ENCODE peak calls at places on chromosomes 6 and 20, in five cellular contexts. D, L, R, J and Z are unnamed samples.

GRCh38 chr6:67694127-67694526 is 941.0 kb upstream of the ADGRB3 start:
- DNase-seq in R (no peak), D (no peak), J (no peak), L (no peak), Z (no peak)

GRCh38 chr6:163422574-163422973 is 8.1 kb downstream of the QKI start:
- DNase-seq in R (no peak), J (no peak), D (peak; percentile 42), L (no peak), Z (no peak)

GRCh38 chr20:53883098-53883762 is 187.2 kb downstream of the BCAS1 start:
- DNase-seq in L (no peak), R (no peak), D (no peak), J (no peak), Z (no peak)

GRCh38 chr6:79946773-79947190 is 571 bp downstream of the ELOVL4 start:
- DNase-seq in J (no peak), L (no peak), D (peak; percentile 60), R (peak; percentile 80), Z (peak; percentile 13)

GRCh38 chr20:49343246-49343645 is 65.4 kb upstream of the ZNFX1 start:
- DNase-seq in D (no peak), L (no peak), R (no peak), J (no peak), Z (no peak)

GRCh38 chr20:22799687-22800086 is 215.3 kb upstream of the FOXA2 start:
- DNase-seq in L (no peak), J (no peak), D (no peak), R (no peak), Z (no peak)

GRCh38 chr6:12064125-12064524 is 52.0 kb downstream of the HIVEP1 start:
- DNase-seq in L (no peak), D (no peak), R (no peak), J (no peak), Z (no peak)

GRCh38 chr20:2059411-2059810 is 42.2 kb upstream of the STK35 start:
- DNase-seq in D (peak; percentile 37), L (no peak), J (no peak), R (no peak), Z (no peak)

GRCh38 chr6:111480988-111481830 is 1.8 kb downstream of the REV3L start:
- DNase-seq in R (peak; percentile 27), J (no peak), L (no peak), D (no peak), Z (no peak)

GRCh38 chr20:46119028-46119546 is 973 bp downstream of the CD40 start:
- DNase-seq in L (no peak), R (no peak), D (no peak), J (no peak), Z (peak; percentile 68)

GRCh38 chr20:46119547-46119946 is 1.4 kb downstream of the CD40 start:
- DNase-seq in L (no peak), D (no peak), J (no peak), R (no peak), Z (no peak)

GRCh38 chr20:46120136-46120535 is 2.0 kb downstream of the CD40 start:
- DNase-seq in D (no peak), R (no peak), J (no peak), L (no peak), Z (no peak)

GRCh38 chr20:46118481-46119020 is 437 bp downstream of the CD40 start:
- DNase-seq in L (no peak), D (peak; percentile 75), R (no peak), J (no peak), Z (peak; percentile 71)

DNA sequence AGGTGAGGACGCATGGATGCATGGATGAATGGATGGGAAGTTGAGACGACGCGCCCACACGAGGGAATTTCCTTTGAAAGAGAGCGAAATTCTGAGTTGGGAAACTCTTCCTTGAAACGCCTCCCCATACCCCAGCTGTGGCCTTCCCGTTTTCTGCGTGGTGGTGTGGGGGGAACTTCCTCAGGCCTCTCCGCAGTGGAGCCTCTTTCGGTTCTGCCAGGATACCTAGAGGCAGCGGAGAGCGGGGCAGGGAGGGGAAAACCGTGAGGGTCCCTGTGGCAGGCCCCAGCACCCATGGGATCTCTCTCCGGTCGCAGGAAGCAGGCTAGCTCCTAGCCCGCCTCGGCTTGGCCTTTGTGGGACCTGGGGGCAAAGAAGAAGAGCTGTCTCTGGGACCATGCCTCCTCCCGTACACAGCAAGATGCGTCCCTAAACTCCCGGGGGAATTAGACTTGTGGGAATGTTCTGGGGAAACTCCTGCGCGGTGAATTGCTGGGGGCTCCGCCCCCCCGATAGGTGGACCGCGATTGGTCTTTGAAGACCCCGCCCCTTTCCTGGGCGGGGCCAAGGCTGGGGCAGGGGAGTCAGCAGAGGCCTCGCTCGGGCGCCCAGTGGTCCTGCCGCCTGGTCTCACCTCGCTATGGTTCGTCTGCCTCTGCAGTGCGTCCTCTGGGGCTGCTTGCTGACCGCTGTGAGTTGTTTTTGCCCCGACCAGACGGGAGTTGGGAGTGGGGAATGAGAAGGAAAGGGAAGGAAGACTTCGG is at the start of gene CD40:
- DNase-seq in R (peak; percentile 97), J (peak; percentile 55), L (peak; percentile 45), D (peak; percentile 97), Z (peak; percentile 87)
- H3K4me3 ChIP-seq in R (peak within 1 kb of the TSS; percentile 75), J (peak within 1 kb of the TSS; percentile 91), L (peak within 1 kb of the TSS; percentile 32), D (peak within 1 kb of the TSS; percentile 45), Z (peak within 1 kb of the TSS; percentile 91)

GRCh38 chr6:156953478-156954146 is 176.4 kb downstream of the ARID1B start:
- DNase-seq in J (no peak), D (peak; percentile 85), R (peak; percentile 96), L (no peak), Z (no peak)
- TF ChIP-seq CTCF in J (no peak), D (no peak), R (peak; percentile 29), L (no peak), Z (no peak)

GRCh38 chr6:6915219-6915618 is 192.5 kb upstream of the RREB1 start:
- DNase-seq in L (peak; percentile 67), R (no peak), J (no peak), D (no peak), Z (no peak)
- H3K4me3 ChIP-seq in L (no peak overlapping the region), R (peak overlapping the region; percentile 53), J (peak overlapping the region; percentile 51), D (no peak overlapping the region), Z (no peak overlapping the region)

GRCh38 chr6:106446287-106446885 is 85.9 kb downstream of the CRYBG1 start:
- DNase-seq in L (no peak), J (no peak), D (no peak), R (no peak), Z (no peak)
- TF ChIP-seq CTCF in L (peak; percentile 31), J (peak; percentile 29), D (peak; percentile 61), R (peak; percentile 56), Z (peak; percentile 4)

GRCh38 chr6:142301421-142302391 is at the start of gene ADGRG6:
- DNase-seq in D (peak; percentile 78), J (no peak), L (peak; percentile 65), R (peak; percentile 77), Z (peak; percentile 45)
- H3K4me3 ChIP-seq in D (peak within 1 kb of the TSS; percentile 79), J (peak within 1 kb of the TSS; percentile 72), L (peak within 1 kb of the TSS; percentile 42), R (peak within 1 kb of the TSS; percentile 72), Z (peak within 1 kb of the TSS; percentile 33)

GRCh38 chr6:160221423-160221822 is 37.2 kb downstream of the SLC22A2 start:
- DNase-seq in D (peak; percentile 6), J (no peak), L (peak; percentile 2), R (no peak), Z (no peak)
- TF ChIP-seq CTCF in D (peak; percentile 24), J (no peak), L (no peak), R (no peak), Z (peak; percentile 25)

GRCh38 chr6:7589221-7589620 is 777 bp upstream of the SNRNP48 start:
- DNase-seq in J (no peak), L (no peak), D (no peak), R (peak; percentile 38), Z (no peak)
- H3K4me3 ChIP-seq in J (peak overlapping the region; percentile 98), L (no peak overlapping the region), D (no peak overlapping the region), R (no peak overlapping the region), Z (no peak overlapping the region)